ENCODE peak calls at places on chromosomes 13 and 19, in six cellular contexts. L is naive thymus-derived CD4-positive, alpha-beta T cell; X is GM23248; K is trophoblast cell; O is prostate gland; W is stomach. J is an unnamed sample.
A peak's percentile ranks its signal among the peaks of the same experiment; 100 is the strongest.

GRCh38 chr13:77038907-77039470 is 12.0 kb upstream of the FBXL3 start:
- DNase-seq in L (no peak), X (no peak), K (peak; percentile 70), O (no peak), W (no peak), J (no peak)

GRCh38 chr19:58261968-58262921 is 16.5 kb upstream of the ZNF8 start:
- DNase-seq in L (no peak), X (peak; percentile 23), K (no peak), O (no peak), W (no peak), J (no peak)

GRCh38 chr13:108943842-108944241 is 314.4 kb downstream of the MYO16 start:
- DNase-seq in L (no peak), X (no peak), K (no peak), O (no peak), W (no peak), J (no peak)

GRCh38 chr19:14147797-14148605 is 11.6 kb upstream of the ASF1B start:
- DNase-seq in L (peak; percentile 43), X (peak; percentile 84), K (peak; percentile 53), O (peak; percentile 48), W (peak; percentile 73), J (peak; percentile 40)

GRCh38 chr13:102846261-102847015 is 606 bp downstream of the ERCC5 start:
- DNase-seq in L (peak; percentile 77), X (peak; percentile 79), K (peak; percentile 56), O (peak; percentile 26), W (peak; percentile 40), J (peak; percentile 76)

GRCh38 chr19:30333291-30334065 is 38.7 kb upstream of the ZNF536 start:
- DNase-seq in L (no peak), X (no peak), K (no peak), O (no peak), W (no peak), J (no peak)

GRCh38 chr19:7415163-7415856 is 66.6 kb downstream of the ARHGEF18 start:
- DNase-seq in L (no peak), X (no peak), K (no peak), O (peak; percentile 47), W (peak; percentile 62), J (no peak)

GRCh38 chr19:53980553-53981407 is 10.7 kb upstream of the CACNG6 start:
- DNase-seq in L (no peak), X (peak; percentile 38), K (no peak), O (no peak), W (no peak), J (no peak)

GRCh38 chr19:4069331-4069959 is 2.7 kb upstream of the ZBTB7A start:
- DNase-seq in L (peak; percentile 39), X (no peak), K (no peak), O (no peak), W (no peak), J (peak; percentile 44)

GRCh38 chr19:308471-309205 is 17.4 kb upstream of the PLPP2 start:
- DNase-seq in L (no peak), X (no peak), K (no peak), O (no peak), W (peak; percentile 8), J (no peak)

GRCh38 chr13:98129059-98129741 is 13.7 kb upstream of the FARP1 start:
- DNase-seq in L (no peak), X (peak; percentile 82), K (no peak), O (no peak), W (no peak), J (no peak)

GRCh38 chr13:50075619-50076097 is 60.4 kb downstream of the KCNRG start:
- DNase-seq in L (no peak), X (no peak), K (no peak), O (no peak), W (no peak), J (peak; percentile 19)

GRCh38 chr19:48713041-48713863 is 6.3 kb downstream of the MAMSTR start:
- DNase-seq in L (peak; percentile 15), X (peak; percentile 22), K (peak; percentile 45), O (no peak), W (no peak), J (peak; percentile 23)

GRCh38 chr13:51825681-51826254 is 19.2 kb downstream of the TMEM272 start:
- DNase-seq in L (no peak), X (no peak), K (no peak), O (no peak), W (no peak), J (no peak)

GRCh38 chr19:11324079-11324661 is 15.3 kb downstream of the RAB3D start:
- DNase-seq in L (peak; percentile 35), X (peak; percentile 95), K (peak; percentile 82), O (peak; percentile 88), W (peak; percentile 85), J (no peak)

GRCh38 chr19:48646912-48647216 is 877 bp upstream of the CA11 start:
- DNase-seq in L (no peak), X (no peak), K (no peak), O (no peak), W (no peak), J (no peak)

GRCh38 chr19:50580970-50581636 is 12.9 kb upstream of the LRRC4B start:
- DNase-seq in L (no peak), X (no peak), K (no peak), O (no peak), W (no peak), J (no peak)

GRCh38 chr19:35346193-35347052 is 1.3 kb upstream of the FFAR1 start:
- DNase-seq in L (peak; percentile 74), X (no peak), K (no peak), O (no peak), W (peak; percentile 44), J (peak; percentile 33)

GRCh38 chr19:30053558-30053957 is 111.5 kb downstream of the URI1 start:
- DNase-seq in L (no peak), X (no peak), K (no peak), O (no peak), W (no peak), J (no peak)

GRCh38 chr13:48132961-48133360 is 38.1 kb upstream of the MED4 start:
- DNase-seq in L (no peak), X (no peak), K (no peak), O (no peak), W (no peak), J (no peak)

GRCh38 chr13:85654227-85654626 is 145.0 kb downstream of the SLITRK6 start:
- DNase-seq in L (no peak), X (no peak), K (peak; percentile 48), O (no peak), W (no peak), J (no peak)

GRCh38 chr19:43524922-43525835 is 1.8 kb downstream of the ETHE1 start:
- DNase-seq in L (peak; percentile 46), X (peak; percentile 70), K (peak; percentile 70), O (peak; percentile 66), W (peak; percentile 65), J (no peak)

GRCh38 chr19:43767316-43767715 is 12.6 kb upstream of the SMG9 start:
- DNase-seq in L (no peak), X (no peak), K (no peak), O (no peak), W (no peak), J (no peak)

DNA sequence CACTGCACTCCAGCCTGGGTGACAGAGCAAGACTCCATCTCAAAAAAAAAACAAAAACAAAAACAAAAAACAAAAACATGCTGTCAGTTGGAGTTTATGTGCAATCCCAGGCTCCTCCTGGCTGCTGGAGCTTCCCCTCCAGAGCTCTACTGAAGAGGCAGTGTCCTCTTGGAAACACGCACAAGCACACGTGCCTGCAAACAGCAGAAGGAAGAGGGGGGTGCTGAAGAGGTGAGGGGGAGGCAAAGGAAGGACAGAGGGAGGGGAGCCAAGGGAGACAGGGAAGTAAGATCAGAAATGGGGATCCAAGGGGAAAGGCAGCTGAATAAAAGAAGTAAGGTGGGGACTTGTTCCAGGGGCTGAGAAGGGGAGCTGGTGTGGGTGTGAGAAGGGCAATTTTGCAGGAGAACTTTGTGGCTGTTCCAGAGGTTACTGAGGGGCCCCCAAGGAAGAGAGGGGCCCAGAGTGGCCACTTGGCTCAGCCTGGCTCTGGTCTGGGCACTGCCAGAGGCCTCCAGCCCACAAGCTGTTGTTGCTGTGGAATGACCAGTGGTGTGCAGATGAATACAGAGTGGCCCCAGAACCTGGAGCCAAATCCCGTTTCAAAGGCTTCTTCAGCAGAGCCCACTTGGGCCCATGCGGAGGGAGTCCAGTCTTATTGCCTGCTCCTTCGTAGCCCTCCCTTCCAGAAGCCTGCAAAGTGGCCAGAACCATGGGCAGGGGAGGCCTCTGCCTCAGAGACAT is 34.4 kb downstream of the LYL1 start:
- DNase-seq in L (no peak), X (no peak), K (no peak), O (no peak), W (no peak), J (no peak)
- H3K27ac ChIP-seq in L (no peak overlapping the region), X (no peak overlapping the region), K (no peak overlapping the region), O (peak overlapping the region; percentile 56), W (peak overlapping the region; percentile 12), J (no peak overlapping the region)

GRCh38 chr13:66795636-66796035 is 434.5 kb downstream of the PCDH9 start:
- DNase-seq in L (no peak), X (no peak), K (no peak), O (no peak), W (no peak), J (no peak)
- H3K4me3 ChIP-seq in L (no peak overlapping the region), X (no peak overlapping the region), K (no peak overlapping the region), O (no peak overlapping the region), W (no peak overlapping the region), J (no peak overlapping the region)

GRCh38 chr19:33624586-33625153 is 2.9 kb downstream of the CHST8 start:
- DNase-seq in L (no peak), X (no peak), K (no peak), O (no peak), W (no peak), J (no peak)

GRCh38 chr19:33622505-33622808 is 704 bp downstream of the CHST8 start:
- DNase-seq in L (no peak), X (peak; percentile 34), K (peak; percentile 10), O (no peak), W (no peak), J (no peak)

GRCh38 chr19:33621811-33622504 is at the start of gene CHST8:
- DNase-seq in L (no peak), X (peak; percentile 69), K (peak; percentile 62), O (peak; percentile 49), W (peak; percentile 42), J (no peak)

GRCh38 chr19:33621065-33621785 is 528 bp upstream of the CHST8 start:
- DNase-seq in L (no peak), X (no peak), K (no peak), O (no peak), W (no peak), J (no peak)

GRCh38 chr19:33622809-33623511 is 1.2 kb downstream of the CHST8 start:
- DNase-seq in L (no peak), X (peak; percentile 40), K (no peak), O (no peak), W (no peak), J (no peak)
- H3K27me3 ChIP-seq in L (no peaks in the 10 kb centered on the region), X (peaks cover 43% of the 10 kb centered on the region), K (peaks cover 45% of the 10 kb centered on the region), O (no peaks in the 10 kb centered on the region), W (peaks cover 98% of the 10 kb centered on the region), J (peaks cover 4% of the 10 kb centered on the region)

DNA sequence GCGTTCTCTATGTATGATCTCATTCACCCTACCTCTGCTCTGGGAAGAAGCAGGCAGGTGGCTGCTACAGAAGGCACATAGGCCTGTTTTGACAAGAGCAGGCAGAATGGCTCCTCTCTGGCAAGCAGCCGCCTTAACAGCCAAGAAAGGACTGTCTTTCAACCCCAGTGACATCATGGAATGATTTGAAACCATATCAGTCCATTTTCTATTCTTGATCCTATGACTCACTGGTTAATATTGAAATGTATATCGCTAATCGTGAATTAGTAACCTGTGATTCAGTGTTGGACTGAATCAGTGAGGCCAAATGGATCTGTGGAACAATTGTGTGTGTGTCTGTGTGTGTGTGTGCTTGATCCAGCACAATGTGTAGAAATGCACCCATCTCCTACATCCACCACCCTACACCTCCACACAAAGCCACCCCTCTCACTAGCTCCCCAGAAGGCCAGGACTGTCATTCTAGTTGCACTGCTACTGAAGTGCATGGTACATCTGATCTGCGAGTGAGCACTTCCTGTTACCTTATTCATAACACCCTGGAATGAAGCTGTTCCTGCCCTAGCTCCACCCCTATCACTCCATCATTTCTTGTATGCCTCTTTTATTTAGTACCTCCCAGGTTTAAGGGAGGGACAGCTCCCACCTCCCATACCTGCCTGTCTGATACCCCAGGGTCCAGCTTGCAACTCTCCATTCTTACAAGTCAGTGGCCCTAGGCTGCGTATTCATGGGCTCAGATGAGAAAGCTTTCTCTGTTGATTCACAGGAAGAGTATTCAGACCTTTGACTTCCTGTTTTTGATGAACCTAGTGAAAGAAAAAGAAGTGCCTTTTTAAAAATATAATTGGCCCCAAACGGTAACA is 460.0 kb downstream of the FOXO1 start:
- DNase-seq in L (peak; percentile 82), X (peak; percentile 25), K (no peak), O (no peak), W (peak; percentile 46), J (peak; percentile 93)
- H3K27ac ChIP-seq in L (peak overlapping the region; percentile 73), X (no peak overlapping the region), K (no peak overlapping the region), O (no peak overlapping the region), W (peak overlapping the region; percentile 65), J (peak overlapping the region; percentile 87)